ENCODE peak calls at places on chromosomes 5 and 9, in ten cellular contexts. One of them, this sample, is unnamed.

GRCh38 chr9:78533500-78533899 is 236.6 kb downstream of the PSAT1 start:
- DNase-seq in MM.1S: no peak
- DNase-seq in hepatocyte: no peak
- DNase-seq in AG10803: peak; percentile 17
- DNase-seq in left ventricle myocardium inferior: no peak
- DNase-seq in HL-60: no peak
- DNase-seq in GM12878: no peak
- DNase-seq in K562: no peak
- DNase-seq in lower lobe of right lung: no peak
- DNase-seq in foreskin fibroblast: no peak
- DNase-seq in this sample: no peak

GRCh38 chr9:19113964-19114679 is 11.4 kb upstream of the HAUS6 start:
- DNase-seq in MM.1S: no peak
- DNase-seq in hepatocyte: no peak
- DNase-seq in AG10803: no peak
- DNase-seq in left ventricle myocardium inferior: no peak
- DNase-seq in HL-60: no peak
- DNase-seq in GM12878: no peak
- DNase-seq in K562: no peak
- DNase-seq in lower lobe of right lung: no peak
- DNase-seq in foreskin fibroblast: no peak
- DNase-seq in this sample: no peak

GRCh38 chr5:134139891-134140469 is 25.5 kb downstream of the TCF7 start:
- DNase-seq in MM.1S: no peak
- DNase-seq in hepatocyte: no peak
- DNase-seq in AG10803: no peak
- DNase-seq in left ventricle myocardium inferior: peak; percentile 13
- DNase-seq in HL-60: no peak
- DNase-seq in GM12878: no peak
- DNase-seq in K562: no peak
- DNase-seq in lower lobe of right lung: no peak
- DNase-seq in foreskin fibroblast: no peak
- DNase-seq in this sample: no peak

GRCh38 chr5:170565077-170565476 is 61.3 kb downstream of the KCNIP1 start:
- DNase-seq in MM.1S: no peak
- DNase-seq in hepatocyte: no peak
- DNase-seq in AG10803: no peak
- DNase-seq in left ventricle myocardium inferior: no peak
- DNase-seq in HL-60: no peak
- DNase-seq in GM12878: no peak
- DNase-seq in K562: no peak
- DNase-seq in lower lobe of right lung: no peak
- DNase-seq in foreskin fibroblast: no peak
- DNase-seq in this sample: no peak

GRCh38 chr9:128027166-128027539 is 40.0 kb downstream of the NAIF1 start:
- DNase-seq in MM.1S: no peak
- DNase-seq in hepatocyte: no peak
- DNase-seq in AG10803: peak; percentile 23
- DNase-seq in left ventricle myocardium inferior: no peak
- DNase-seq in HL-60: no peak
- DNase-seq in GM12878: no peak
- DNase-seq in K562: no peak
- DNase-seq in lower lobe of right lung: no peak
- DNase-seq in foreskin fibroblast: no peak
- DNase-seq in this sample: peak; percentile 40

GRCh38 chr5:54088081-54088480 is 222.3 kb downstream of the ARL15 start:
- DNase-seq in MM.1S: no peak
- DNase-seq in hepatocyte: no peak
- DNase-seq in AG10803: no peak
- DNase-seq in left ventricle myocardium inferior: no peak
- DNase-seq in HL-60: no peak
- DNase-seq in GM12878: no peak
- DNase-seq in K562: no peak
- DNase-seq in lower lobe of right lung: no peak
- DNase-seq in foreskin fibroblast: no peak
- DNase-seq in this sample: no peak

GRCh38 chr5:106601605-106602004 is 1069.1 kb downstream of the EFNA5 start:
- DNase-seq in MM.1S: peak; percentile 46
- DNase-seq in hepatocyte: peak; percentile 7
- DNase-seq in AG10803: no peak
- DNase-seq in left ventricle myocardium inferior: no peak
- DNase-seq in HL-60: no peak
- DNase-seq in GM12878: peak; percentile 48
- DNase-seq in K562: no peak
- DNase-seq in lower lobe of right lung: no peak
- DNase-seq in foreskin fibroblast: no peak
- DNase-seq in this sample: peak; percentile 82

GRCh38 chr5:61245486-61245885 is 83.2 kb upstream of the SMIM15 start:
- DNase-seq in MM.1S: peak; percentile 4
- DNase-seq in hepatocyte: no peak
- DNase-seq in AG10803: peak; percentile 22
- DNase-seq in left ventricle myocardium inferior: no peak
- DNase-seq in HL-60: no peak
- DNase-seq in GM12878: no peak
- DNase-seq in K562: no peak
- DNase-seq in lower lobe of right lung: no peak
- DNase-seq in foreskin fibroblast: no peak
- DNase-seq in this sample: no peak

GRCh38 chr9:15086096-15087030 is 176.1 kb upstream of the FREM1 start:
- DNase-seq in MM.1S: no peak
- DNase-seq in hepatocyte: no peak
- DNase-seq in AG10803: no peak
- DNase-seq in left ventricle myocardium inferior: no peak
- DNase-seq in HL-60: no peak
- DNase-seq in GM12878: no peak
- DNase-seq in K562: no peak
- DNase-seq in lower lobe of right lung: no peak
- DNase-seq in foreskin fibroblast: no peak
- DNase-seq in this sample: no peak

GRCh38 chr9:101601904-101602765 is 7.4 kb upstream of the PPP3R2 start:
- DNase-seq in MM.1S: peak; percentile 43
- DNase-seq in hepatocyte: peak; percentile 71
- DNase-seq in AG10803: peak; percentile 49
- DNase-seq in left ventricle myocardium inferior: no peak
- DNase-seq in HL-60: no peak
- DNase-seq in GM12878: no peak
- DNase-seq in K562: peak; percentile 42
- DNase-seq in lower lobe of right lung: no peak
- DNase-seq in foreskin fibroblast: peak; percentile 11
- DNase-seq in this sample: peak; percentile 39

GRCh38 chr5:93578813-93579560 is 2.0 kb downstream of the NR2F1-AS1 start:
- DNase-seq in MM.1S: no peak
- DNase-seq in hepatocyte: no peak
- DNase-seq in AG10803: peak; percentile 31
- DNase-seq in left ventricle myocardium inferior: no peak
- DNase-seq in HL-60: no peak
- DNase-seq in GM12878: no peak
- DNase-seq in K562: no peak
- DNase-seq in lower lobe of right lung: peak; percentile 62
- DNase-seq in foreskin fibroblast: no peak
- DNase-seq in this sample: no peak

GRCh38 chr5:20335978-20336377 is 348.0 kb upstream of the CDH18 start:
- DNase-seq in MM.1S: no peak
- DNase-seq in hepatocyte: no peak
- DNase-seq in AG10803: no peak
- DNase-seq in left ventricle myocardium inferior: no peak
- DNase-seq in HL-60: no peak
- DNase-seq in GM12878: no peak
- DNase-seq in K562: no peak
- DNase-seq in lower lobe of right lung: no peak
- DNase-seq in foreskin fibroblast: no peak
- DNase-seq in this sample: no peak
- TF ChIP-seq CTCF in MM.1S: no peak
- TF ChIP-seq CTCF in hepatocyte: peak; percentile 4
- TF ChIP-seq CTCF in AG10803: no peak
- TF ChIP-seq CTCF in left ventricle myocardium inferior: no peak
- TF ChIP-seq CTCF in HL-60: no peak
- TF ChIP-seq CTCF in GM12878: no peak
- TF ChIP-seq CTCF in K562: no peak
- TF ChIP-seq CTCF in lower lobe of right lung: no peak
- TF ChIP-seq CTCF in foreskin fibroblast: no peak
- TF ChIP-seq CTCF in this sample: no peak

GRCh38 chr5:131163315-131164119 is 1.5 kb downstream of the HINT1 start:
- DNase-seq in MM.1S: peak; percentile 65
- DNase-seq in hepatocyte: peak; percentile 26
- DNase-seq in AG10803: peak; percentile 27
- DNase-seq in left ventricle myocardium inferior: no peak
- DNase-seq in HL-60: no peak
- DNase-seq in GM12878: no peak
- DNase-seq in K562: peak; percentile 45
- DNase-seq in lower lobe of right lung: no peak
- DNase-seq in foreskin fibroblast: no peak
- DNase-seq in this sample: peak; percentile 40
- H3K4me3 ChIP-seq in MM.1S: peak overlapping the region; percentile 82
- H3K4me3 ChIP-seq in hepatocyte: peak overlapping the region; percentile 43
- H3K4me3 ChIP-seq in AG10803: peak overlapping the region; percentile 94
- H3K4me3 ChIP-seq in left ventricle myocardium inferior: peak overlapping the region; percentile 89
- H3K4me3 ChIP-seq in HL-60: peak overlapping the region; percentile 68
- H3K4me3 ChIP-seq in GM12878: peak overlapping the region; percentile 92
- H3K4me3 ChIP-seq in K562: peak overlapping the region; percentile 82
- H3K4me3 ChIP-seq in lower lobe of right lung: peak overlapping the region; percentile 93
- H3K4me3 ChIP-seq in foreskin fibroblast: peak overlapping the region; percentile 81
- H3K4me3 ChIP-seq in this sample: peak overlapping the region; percentile 99

GRCh38 chr5:146475190-146475801 is 28.2 kb downstream of the TCERG1 start:
- DNase-seq in MM.1S: no peak
- DNase-seq in hepatocyte: no peak
- DNase-seq in AG10803: no peak
- DNase-seq in left ventricle myocardium inferior: no peak
- DNase-seq in HL-60: no peak
- DNase-seq in GM12878: no peak
- DNase-seq in K562: no peak
- DNase-seq in lower lobe of right lung: no peak
- DNase-seq in foreskin fibroblast: no peak
- DNase-seq in this sample: no peak
- TF ChIP-seq CTCF in MM.1S: peak; percentile 31
- TF ChIP-seq CTCF in hepatocyte: no peak
- TF ChIP-seq CTCF in AG10803: peak; percentile 23
- TF ChIP-seq CTCF in left ventricle myocardium inferior: no peak
- TF ChIP-seq CTCF in HL-60: no peak
- TF ChIP-seq CTCF in GM12878: no peak
- TF ChIP-seq CTCF in K562: no peak
- TF ChIP-seq CTCF in lower lobe of right lung: no peak
- TF ChIP-seq CTCF in foreskin fibroblast: peak; percentile 10
- TF ChIP-seq CTCF in this sample: peak; percentile 29

GRCh38 chr5:135467051-135467625 is 15.0 kb upstream of the TIFAB start:
- DNase-seq in MM.1S: no peak
- DNase-seq in hepatocyte: no peak
- DNase-seq in AG10803: no peak
- DNase-seq in left ventricle myocardium inferior: no peak
- DNase-seq in HL-60: no peak
- DNase-seq in GM12878: no peak
- DNase-seq in K562: no peak
- DNase-seq in lower lobe of right lung: no peak
- DNase-seq in foreskin fibroblast: no peak
- DNase-seq in this sample: no peak

GRCh38 chr5:135468086-135468485 is 15.9 kb upstream of the TIFAB start:
- DNase-seq in MM.1S: no peak
- DNase-seq in hepatocyte: no peak
- DNase-seq in AG10803: no peak
- DNase-seq in left ventricle myocardium inferior: no peak
- DNase-seq in HL-60: no peak
- DNase-seq in GM12878: no peak
- DNase-seq in K562: no peak
- DNase-seq in lower lobe of right lung: no peak
- DNase-seq in foreskin fibroblast: no peak
- DNase-seq in this sample: no peak

GRCh38 chr5:135468541-135468940 is 16.4 kb upstream of the TIFAB start:
- DNase-seq in MM.1S: no peak
- DNase-seq in hepatocyte: no peak
- DNase-seq in AG10803: no peak
- DNase-seq in left ventricle myocardium inferior: no peak
- DNase-seq in HL-60: no peak
- DNase-seq in GM12878: no peak
- DNase-seq in K562: no peak
- DNase-seq in lower lobe of right lung: no peak
- DNase-seq in foreskin fibroblast: no peak
- DNase-seq in this sample: no peak

GRCh38 chr5:135465391-135466122 is 13.4 kb upstream of the TIFAB start:
- DNase-seq in MM.1S: no peak
- DNase-seq in hepatocyte: no peak
- DNase-seq in AG10803: no peak
- DNase-seq in left ventricle myocardium inferior: no peak
- DNase-seq in HL-60: no peak
- DNase-seq in GM12878: no peak
- DNase-seq in K562: no peak
- DNase-seq in lower lobe of right lung: no peak
- DNase-seq in foreskin fibroblast: no peak
- DNase-seq in this sample: no peak

GRCh38 chr5:135466178-135467050 is 14.3 kb upstream of the TIFAB start:
- DNase-seq in MM.1S: peak; percentile 60
- DNase-seq in hepatocyte: peak; percentile 90
- DNase-seq in AG10803: peak; percentile 55
- DNase-seq in left ventricle myocardium inferior: peak; percentile 71
- DNase-seq in HL-60: no peak
- DNase-seq in GM12878: no peak
- DNase-seq in K562: peak; percentile 89
- DNase-seq in lower lobe of right lung: peak; percentile 83
- DNase-seq in foreskin fibroblast: peak; percentile 54
- DNase-seq in this sample: peak; percentile 65
- H3K4me3 ChIP-seq in MM.1S: peak overlapping the region; percentile 33
- H3K4me3 ChIP-seq in hepatocyte: no peak overlapping the region
- H3K4me3 ChIP-seq in AG10803: peak overlapping the region; percentile 36
- H3K4me3 ChIP-seq in left ventricle myocardium inferior: peak overlapping the region; percentile 60
- H3K4me3 ChIP-seq in HL-60: no peak overlapping the region
- H3K4me3 ChIP-seq in GM12878: no peak overlapping the region
- H3K4me3 ChIP-seq in K562: no peak overlapping the region
- H3K4me3 ChIP-seq in lower lobe of right lung: peak overlapping the region; percentile 17
- H3K4me3 ChIP-seq in foreskin fibroblast: no peak overlapping the region
- H3K4me3 ChIP-seq in this sample: no peak overlapping the region

GRCh38 chr5:73027361-73027760 is 71.5 kb downstream of the FCHO2 start:
- DNase-seq in MM.1S: no peak
- DNase-seq in hepatocyte: no peak
- DNase-seq in AG10803: no peak
- DNase-seq in left ventricle myocardium inferior: no peak
- DNase-seq in HL-60: no peak
- DNase-seq in GM12878: no peak
- DNase-seq in K562: no peak
- DNase-seq in lower lobe of right lung: no peak
- DNase-seq in foreskin fibroblast: no peak
- DNase-seq in this sample: no peak
- TF ChIP-seq CTCF in MM.1S: no peak
- TF ChIP-seq CTCF in hepatocyte: no peak
- TF ChIP-seq CTCF in AG10803: peak; percentile 22
- TF ChIP-seq CTCF in left ventricle myocardium inferior: no peak
- TF ChIP-seq CTCF in HL-60: no peak
- TF ChIP-seq CTCF in GM12878: no peak
- TF ChIP-seq CTCF in K562: no peak
- TF ChIP-seq CTCF in lower lobe of right lung: no peak
- TF ChIP-seq CTCF in foreskin fibroblast: no peak
- TF ChIP-seq CTCF in this sample: peak; percentile 2

GRCh38 chr5:177453852-177454396 is 7.3 kb downstream of the PRR7 start:
- DNase-seq in MM.1S: no peak
- DNase-seq in hepatocyte: peak; percentile 61
- DNase-seq in AG10803: no peak
- DNase-seq in left ventricle myocardium inferior: no peak
- DNase-seq in HL-60: peak; percentile 68
- DNase-seq in GM12878: no peak
- DNase-seq in K562: no peak
- DNase-seq in lower lobe of right lung: peak; percentile 64
- DNase-seq in foreskin fibroblast: no peak
- DNase-seq in this sample: no peak
- H3K4me3 ChIP-seq in MM.1S: peak overlapping the region; percentile 76
- H3K4me3 ChIP-seq in hepatocyte: no peak overlapping the region
- H3K4me3 ChIP-seq in AG10803: peak overlapping the region; percentile 37
- H3K4me3 ChIP-seq in left ventricle myocardium inferior: peak overlapping the region; percentile 75
- H3K4me3 ChIP-seq in HL-60: peak overlapping the region; percentile 75
- H3K4me3 ChIP-seq in GM12878: peak overlapping the region; percentile 62
- H3K4me3 ChIP-seq in K562: peak overlapping the region; percentile 88
- H3K4me3 ChIP-seq in lower lobe of right lung: peak overlapping the region; percentile 79
- H3K4me3 ChIP-seq in foreskin fibroblast: peak overlapping the region; percentile 48
- H3K4me3 ChIP-seq in this sample: peak overlapping the region; percentile 51

This sample was measured in GM12865.